ENCODE peak calls at places on chromosomes 2 and 18, in seven cellular contexts. S is mesenchymal stem cell, Z is neuronal stem cell, Q is H9, X is IMR-90, U is trophoblast cell, W is H1. F is an unnamed sample.

GRCh38 chr18:13211537-13211936 is 7.0 kb upstream of the LDLRAD4 start:
- DNase-seq in U (no peak), Q (no peak), S (no peak), Z (no peak), X (no peak), W (no peak), F (no peak)

GRCh38 chr18:77067315-77068061 is 65.1 kb downstream of the MBP start:
- DNase-seq in W (no peak), X (peak; percentile 96), S (peak; percentile 98), Q (no peak), U (peak; percentile 72), Z (no peak), F (peak; percentile 60)

GRCh38 chr2:173881466-173881865 is 83.7 kb downstream of the SP3 start:
- DNase-seq in Q (no peak), W (no peak), S (no peak), U (no peak), Z (no peak), X (peak; percentile 7), F (no peak)

GRCh38 chr2:230863031-230863430 is 1.7 kb upstream of the ITM2C start:
- DNase-seq in Z (no peak), Q (no peak), X (no peak), U (no peak), W (no peak), S (no peak), F (no peak)

GRCh38 chr2:162926501-162926900 is 87.9 kb upstream of the KCNH7 start:
- DNase-seq in W (no peak), X (no peak), U (peak; percentile 94), Z (no peak), S (peak; percentile 72), Q (no peak), F (peak; percentile 42)

GRCh38 chr18:37332764-37333420 is 232.7 kb downstream of the CELF4 start:
- DNase-seq in Q (no peak), W (no peak), Z (no peak), U (no peak), S (no peak), X (no peak), F (no peak)

GRCh38 chr2:121196132-121196848 is 88.7 kb downstream of the TFCP2L1 start:
- DNase-seq in Z (no peak), U (no peak), X (no peak), Q (peak; percentile 59), S (no peak), W (no peak), F (no peak)

GRCh38 chr2:6913415-6914157 is 3.6 kb upstream of the RNF144A start:
- DNase-seq in W (no peak), U (no peak), S (no peak), Z (no peak), Q (no peak), X (no peak), F (no peak)

GRCh38 chr2:8277921-8278571 is 403.8 kb upstream of the ID2 start:
- DNase-seq in W (no peak), S (no peak), Z (no peak), Q (no peak), X (no peak), U (no peak), F (no peak)

DNA sequence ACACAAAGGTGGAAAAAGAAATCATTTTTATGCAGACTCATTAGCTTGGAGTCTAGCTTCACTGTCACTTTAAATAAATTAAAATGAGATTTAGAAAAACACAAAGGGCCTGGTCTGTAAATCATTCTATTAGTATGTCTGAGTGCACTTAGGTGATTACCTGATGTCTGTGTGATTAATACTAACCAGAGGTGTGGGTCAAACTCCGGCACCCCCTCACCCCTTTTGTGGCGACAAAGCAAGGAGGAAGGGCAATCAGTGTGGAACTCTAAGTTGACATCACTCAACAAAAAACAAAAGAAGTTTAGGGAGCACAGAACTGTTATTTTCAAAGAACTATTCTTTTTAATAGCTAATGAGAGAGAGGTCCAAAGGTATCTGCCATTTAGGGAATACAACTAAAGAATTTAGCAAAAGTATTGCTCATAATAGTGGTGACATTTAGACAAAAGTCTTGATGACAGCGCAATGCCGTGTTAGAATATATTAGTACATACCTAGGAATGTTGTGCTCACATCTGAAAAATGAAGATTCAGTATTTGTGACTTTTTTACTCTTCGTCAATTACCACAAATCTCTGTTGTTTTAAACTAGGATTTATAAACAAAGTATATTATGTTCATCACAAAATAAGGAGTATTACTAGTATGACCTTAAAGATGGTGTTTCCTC is 66.3 kb downstream of the ZEB2 start:
- DNase-seq in Q (no peak), W (no peak), S (no peak), Z (no peak), X (peak; percentile 50), U (no peak), F (no peak)
- H2BK5ac ChIP-seq in Q (no peak overlapping the region), W (no peak overlapping the region), S (no peak overlapping the region), Z (no peak overlapping the region), X (peak overlapping the region; percentile 75), U (no peak overlapping the region), F (peak overlapping the region; percentile 96)

GRCh38 chr2:143300531-143300930 is 171.3 kb downstream of the ARHGAP15 start:
- DNase-seq in S (peak; percentile 81), Z (no peak), W (no peak), X (peak; percentile 70), Q (no peak), U (no peak), F (no peak)
- H2BK5ac ChIP-seq in S (no peak overlapping the region), Z (no peak overlapping the region), W (no peak overlapping the region), X (no peak overlapping the region), Q (no peak overlapping the region), U (no peak overlapping the region), F (no peak overlapping the region)

DNA sequence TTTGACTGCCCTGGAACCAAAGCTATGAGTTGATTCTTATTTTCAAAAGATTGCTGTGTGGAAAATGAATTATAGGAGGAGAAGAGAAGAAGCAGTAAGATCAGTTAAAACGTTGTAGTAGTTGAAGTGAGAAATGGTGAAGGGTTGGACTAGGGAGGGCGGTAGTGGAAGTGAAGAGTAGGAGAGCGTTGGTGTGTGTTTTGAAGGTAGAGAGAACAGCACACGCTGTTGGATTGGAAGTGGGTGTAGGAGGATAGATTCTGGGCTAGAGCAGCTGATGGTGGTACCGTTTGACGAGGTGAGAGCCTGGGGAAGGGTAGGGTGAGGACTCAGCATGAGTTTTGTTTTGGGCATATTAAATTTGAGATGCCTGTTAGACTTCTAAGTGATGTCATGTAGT is 18.4 kb downstream of the RIOK3 start:
- DNase-seq in S (no peak), Z (no peak), X (no peak), W (no peak), Q (no peak), U (no peak), F (no peak)
- H2BK5ac ChIP-seq in S (no peak overlapping the region), Z (no peak overlapping the region), X (no peak overlapping the region), W (no peak overlapping the region), Q (no peak overlapping the region), U (no peak overlapping the region), F (no peak overlapping the region)

DNA sequence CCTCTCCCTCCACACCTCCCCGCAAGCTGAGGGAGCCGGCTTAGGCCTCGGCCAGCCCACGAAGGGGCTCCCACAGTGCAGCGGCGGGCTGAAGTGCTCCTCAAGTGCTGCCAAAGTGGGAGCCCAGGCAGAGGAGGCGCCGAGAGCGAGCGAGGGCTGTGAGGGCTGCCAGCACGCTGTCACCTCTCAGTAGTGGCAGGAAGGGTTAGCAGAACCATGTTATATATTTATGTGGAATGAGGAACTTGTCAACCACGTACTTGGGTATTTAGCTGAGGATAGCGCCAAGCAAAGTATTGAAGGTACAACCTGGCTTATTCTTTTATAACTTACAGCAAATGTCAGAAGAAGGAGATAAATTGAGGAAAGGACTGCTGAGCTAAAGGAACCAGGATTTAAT is 144.1 kb upstream of the MGAT5 start:
- DNase-seq in Q (no peak), U (no peak), Z (no peak), W (no peak), X (no peak), S (no peak), F (no peak)
- H2BK5ac ChIP-seq in Q (no peak overlapping the region), U (no peak overlapping the region), Z (no peak overlapping the region), W (no peak overlapping the region), X (no peak overlapping the region), S (no peak overlapping the region), F (no peak overlapping the region)

GRCh38 chr2:68449395-68449678 is 17.8 kb downstream of the FBXO48 start:
- DNase-seq in S (no peak), U (no peak), Z (no peak), Q (no peak), W (no peak), X (no peak), F (no peak)
- H2BK5ac ChIP-seq in S (no peak overlapping the region), U (no peak overlapping the region), Z (no peak overlapping the region), Q (no peak overlapping the region), W (no peak overlapping the region), X (no peak overlapping the region), F (no peak overlapping the region)

DNA sequence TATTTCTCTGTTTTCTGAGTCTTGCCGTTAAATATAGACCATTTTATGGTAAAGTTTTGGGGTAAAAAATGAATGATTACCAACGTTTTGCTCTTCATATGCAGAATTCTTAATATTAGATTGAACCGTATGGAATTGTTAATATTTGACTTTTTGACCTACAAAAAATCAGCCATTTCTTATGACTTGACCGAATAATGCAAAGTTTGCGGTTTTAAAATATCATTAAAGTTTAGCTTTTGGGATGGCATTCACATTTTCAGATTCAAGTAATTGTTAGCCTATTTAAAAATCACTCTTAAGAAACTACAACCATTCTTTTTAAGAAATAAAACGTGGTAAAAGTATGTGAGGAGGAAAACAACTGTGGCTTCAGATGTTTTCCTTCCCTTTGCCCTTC is 138.0 kb downstream of the HAUS1 start:
- DNase-seq in X (no peak), Z (no peak), Q (no peak), U (no peak), W (no peak), S (no peak), F (no peak)
- H2BK5ac ChIP-seq in X (no peak overlapping the region), Z (no peak overlapping the region), Q (no peak overlapping the region), U (no peak overlapping the region), W (no peak overlapping the region), S (no peak overlapping the region), F (no peak overlapping the region)

DNA sequence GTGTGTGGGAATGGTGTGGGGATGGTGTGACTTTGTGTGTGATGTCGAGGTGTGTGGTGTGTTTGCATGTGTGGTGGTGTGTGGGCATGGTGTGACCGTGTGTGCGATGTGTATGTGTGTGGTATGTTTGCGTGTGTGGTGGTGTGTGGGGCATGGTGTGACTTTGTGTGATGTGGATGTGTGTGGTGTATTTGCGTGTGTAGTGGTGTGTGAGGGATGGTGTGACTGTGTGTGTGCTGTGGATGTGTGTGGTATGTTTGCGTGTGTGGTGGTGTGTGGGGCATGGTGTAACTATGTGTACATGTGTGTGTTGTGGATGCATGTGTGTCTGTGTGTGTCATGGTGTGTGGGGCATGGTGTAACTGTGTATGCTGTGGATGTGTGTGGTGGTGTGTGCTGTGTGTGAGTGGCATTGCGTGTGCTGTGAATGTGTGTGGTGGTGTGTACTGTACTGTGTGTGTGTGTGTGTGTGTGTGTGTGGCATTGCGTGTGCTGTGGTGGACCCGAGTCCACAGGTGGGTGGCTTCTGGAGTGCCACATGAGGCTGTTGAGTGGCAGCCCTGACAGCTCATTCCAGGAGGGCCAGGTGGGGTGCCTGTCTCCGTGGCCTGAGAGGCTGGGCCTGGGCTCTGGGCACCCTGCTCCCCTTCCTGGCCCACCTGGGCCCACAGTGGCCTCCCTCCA is 14.7 kb downstream of the ODC1 start:
- DNase-seq in U (no peak), S (no peak), X (no peak), Z (no peak), W (no peak), Q (no peak), F (no peak)
- H2BK5ac ChIP-seq in U (no peak overlapping the region), S (no peak overlapping the region), X (peak overlapping the region; percentile 57), Z (no peak overlapping the region), W (peak overlapping the region; percentile 18), Q (no peak overlapping the region), F (no peak overlapping the region)